ENCODE peak calls at places on chromosome 13, in eight cellular contexts. E is mucosa of descending colon, K is K562, L is H9, N is fibroblast of lung, H is thoracic aorta, C is heart left ventricle, W is aorta. R is an unnamed sample. For H3K4me1, the result is how much of the 10 kb centered on the place peaks cover.

GRCh38 chr13:110014719-110015118 is 228.3 kb upstream of the IRS2 start:
- DNase-seq in L (no peak), K (no peak), H (no peak), E (no peak), W (no peak), N (no peak), C (no peak), R (no peak)

GRCh38 chr13:51364404-51365008 is 25.0 kb downstream of the SERPINE3 start:
- DNase-seq in K (no peak), E (no peak), W (no peak), N (peak), C (no peak), H (no peak), L (no peak), R (no peak)

GRCh38 chr13:104295537-104295936 is 1229.3 kb upstream of the SLC10A2 start:
- DNase-seq in N (no peak), L (no peak), K (no peak), W (no peak), H (no peak), C (no peak), E (no peak), R (no peak)

GRCh38 chr13:27149702-27150101 is 21.9 kb downstream of the USP12 start:
- DNase-seq in E (no peak), L (no peak), N (no peak), H (no peak), K (no peak), C (no peak), W (no peak), R (no peak)

GRCh38 chr13:113393226-113393571 is 29.3 kb upstream of the GRTP1 start:
- DNase-seq in W (no peak), L (no peak), K (no peak), C (no peak), E (no peak), H (no peak), N (no peak), R (no peak)

GRCh38 chr13:109271991-109272454 is 514.4 kb downstream of the IRS2 start:
- DNase-seq in N (peak), K (no peak), E (no peak), W (no peak), H (no peak), C (no peak), L (no peak), R (peak)

GRCh38 chr13:20828540-20829364 is 55.0 kb upstream of the EEF1AKMT1 start:
- DNase-seq in N (peak), L (no peak), C (peak), K (no peak), W (no peak), H (no peak), E (no peak), R (peak)

GRCh38 chr13:103145476-103145875 is 79.3 kb upstream of the SLC10A2 start:
- DNase-seq in E (no peak), W (no peak), K (no peak), C (no peak), L (no peak), N (no peak), H (no peak), R (no peak)

GRCh38 chr13:114230117-114230516 is 4.6 kb upstream of the CDC16 start:
- DNase-seq in C (no peak), K (no peak), W (no peak), H (no peak), N (peak), E (no peak), L (peak), R (no peak)

GRCh38 chr13:39590466-39591036 is 12.4 kb downstream of the LHFPL6 start:
- DNase-seq in H (no peak), K (no peak), L (no peak), W (no peak), C (no peak), E (no peak), N (no peak), R (no peak)

GRCh38 chr13:84655677-84656076 is 773.4 kb upstream of the SLITRK1 start:
- DNase-seq in W (no peak), K (no peak), L (no peak), N (peak), E (no peak), C (no peak), H (no peak), R (no peak)

GRCh38 chr13:101204270-101205011 is 211.9 kb downstream of the NALCN start:
- DNase-seq in K (no peak), L (no peak), E (no peak), W (no peak), C (no peak), N (peak), H (no peak), R (no peak)

GRCh38 chr13:66657165-66657895 is 572.8 kb downstream of the PCDH9 start:
- DNase-seq in E (peak), L (no peak), K (no peak), C (peak), N (peak), W (no peak), H (no peak), R (peak)

GRCh38 chr13:102399791-102400618 is 1.8 kb downstream of the FGF14 start:
- DNase-seq in E (peak), N (no peak), W (peak), K (no peak), C (peak), H (no peak), L (peak), R (no peak)

GRCh38 chr13:110073982-110074381 is 233.0 kb downstream of the COL4A1 start:
- DNase-seq in E (no peak), W (no peak), K (no peak), C (no peak), L (peak), N (no peak), H (no peak), R (no peak)

GRCh38 chr13:78298657-78299056 is 304.7 kb downstream of the POU4F1 start:
- DNase-seq in H (no peak), C (no peak), K (no peak), L (no peak), N (peak), E (no peak), W (no peak), R (no peak)

GRCh38 chr13:67859904-67860303 is 629.8 kb upstream of the PCDH9 start:
- DNase-seq in N (no peak), H (no peak), C (no peak), L (no peak), E (no peak), K (no peak), W (no peak), R (no peak)

GRCh38 chr13:102847272-102848234 is 1.7 kb downstream of the ERCC5 start:
- DNase-seq in E (no peak), K (no peak), L (no peak), W (no peak), N (peak), H (no peak), C (no peak), R (no peak)

GRCh38 chr13:71789952-71790351 is 77.1 kb downstream of the DACH1 start:
- DNase-seq in N (no peak), L (no peak), C (no peak), E (no peak), K (no peak), W (no peak), H (no peak), R (no peak)

GRCh38 chr13:83943530-83944279 is 61.4 kb upstream of the SLITRK1 start:
- DNase-seq in C (no peak), H (no peak), N (no peak), L (no peak), W (no peak), K (no peak), E (no peak), R (no peak)

GRCh38 chr13:74987124-74987690 is 494.8 kb downstream of the TBC1D4 start:
- DNase-seq in E (no peak), K (no peak), W (no peak), L (no peak), C (no peak), N (no peak), H (no peak), R (no peak)

GRCh38 chr13:41916173-41916954 is 44.5 kb downstream of the VWA8 start:
- DNase-seq in K (no peak), H (no peak), C (no peak), E (no peak), N (peak), L (no peak), W (no peak), R (no peak)

GRCh38 chr13:28375250-28375930 is 119.5 kb downstream of the FLT1 start:
- DNase-seq in K (no peak), H (no peak), W (no peak), N (no peak), L (no peak), C (no peak), E (no peak), R (peak)

GRCh38 chr13:34967851-34968562 is 25.9 kb downstream of the NBEA start:
- DNase-seq in H (no peak), K (no peak), L (no peak), N (peak), W (no peak), E (no peak), C (no peak), R (no peak)

GRCh38 chr13:44617648-44618047 is 41.5 kb upstream of the TSC22D1 start:
- DNase-seq in H (no peak), K (no peak), E (no peak), C (no peak), W (no peak), L (no peak), N (no peak), R (no peak)

GRCh38 chr13:52118595-52118994 is 10.3 kb downstream of the NEK5 start:
- DNase-seq in E (no peak), K (no peak), C (no peak), L (no peak), H (no peak), W (no peak), N (no peak), R (no peak)

DNA sequence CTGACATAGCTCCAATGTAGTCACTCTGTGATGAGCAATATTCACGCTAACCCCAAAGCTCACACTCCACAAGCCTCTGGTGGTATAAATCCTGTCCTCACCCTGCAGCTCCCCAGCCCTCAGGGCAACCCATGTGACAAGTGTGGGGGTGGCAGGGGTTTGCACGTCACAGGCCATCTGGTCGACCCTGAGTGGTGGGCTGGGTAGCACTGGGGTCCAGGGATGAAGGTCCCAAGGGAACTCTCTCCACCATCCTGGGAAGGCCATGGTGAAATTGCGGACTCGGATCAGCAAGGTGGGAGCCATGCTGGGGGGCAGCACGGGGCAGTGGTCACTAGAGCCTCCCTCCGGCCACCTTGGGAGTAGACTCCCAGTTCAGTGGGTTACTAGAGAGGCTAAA is 100.0 kb upstream of the SOX1 start:
- DNase-seq in K (no peak), H (no peak), C (no peak), L (no peak), E (no peak), W (no peak), N (no peak), R (no peak)
- H3K4me1 ChIP-seq in K (under half), H (under half), C (under half), L (under half), E (under half), W (under half), N (under half), R (under half)

DNA sequence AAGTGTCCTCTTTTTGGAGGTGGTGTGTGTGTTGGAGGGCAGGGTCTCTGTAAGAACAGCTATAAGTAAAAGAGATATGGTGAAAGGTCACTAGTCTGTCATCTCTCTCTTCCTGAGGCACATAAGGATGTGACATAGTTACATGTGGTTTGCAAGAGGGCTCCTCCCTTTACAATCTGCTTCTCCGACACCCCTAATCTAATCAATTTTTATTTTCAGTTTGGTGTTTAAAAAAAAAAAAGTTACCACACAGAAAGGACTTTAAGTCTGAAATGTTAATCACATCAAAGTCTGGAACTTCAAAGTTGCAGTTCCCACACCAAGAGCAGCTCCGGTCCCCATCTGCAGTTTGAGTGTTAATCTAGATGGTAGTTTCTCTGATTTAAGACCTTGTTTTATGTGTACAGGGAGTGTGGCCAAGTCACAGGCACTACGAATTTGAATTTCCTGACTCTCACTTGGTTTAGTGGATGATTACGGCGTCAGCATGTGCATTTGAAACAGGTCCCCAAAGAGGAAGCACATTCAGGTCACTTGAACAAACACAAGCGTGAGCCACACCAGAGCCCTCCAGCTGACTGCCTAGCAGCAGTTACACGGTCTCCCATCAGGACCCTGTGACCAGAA is 53.1 kb downstream of the FOXO1 start:
- DNase-seq in K (no peak), H (no peak), L (no peak), C (peak), W (peak), E (no peak), N (no peak), R (no peak)
- H3K4me1 ChIP-seq in K (under half), H (under half), L (under half), C (half or more), W (under half), E (under half), N (under half), R (under half)

GRCh38 chr13:98541211-98541610 is 35.7 kb downstream of the STK24 start:
- DNase-seq in C (no peak), K (no peak), N (no peak), H (no peak), L (no peak), E (no peak), W (no peak), R (no peak)

GRCh38 chr13:98542568-98543379 is 34.1 kb downstream of the STK24 start:
- DNase-seq in W (no peak), C (no peak), H (no peak), N (no peak), E (no peak), L (no peak), K (no peak), R (no peak)

GRCh38 chr13:98544105-98544710 is 32.7 kb downstream of the STK24 start:
- DNase-seq in N (no peak), E (no peak), W (no peak), C (no peak), K (no peak), L (no peak), H (no peak), R (no peak)

GRCh38 chr13:98541701-98542203 is 35.2 kb downstream of the STK24 start:
- DNase-seq in N (no peak), E (no peak), K (no peak), L (no peak), W (no peak), C (no peak), H (no peak), R (no peak)

DNA sequence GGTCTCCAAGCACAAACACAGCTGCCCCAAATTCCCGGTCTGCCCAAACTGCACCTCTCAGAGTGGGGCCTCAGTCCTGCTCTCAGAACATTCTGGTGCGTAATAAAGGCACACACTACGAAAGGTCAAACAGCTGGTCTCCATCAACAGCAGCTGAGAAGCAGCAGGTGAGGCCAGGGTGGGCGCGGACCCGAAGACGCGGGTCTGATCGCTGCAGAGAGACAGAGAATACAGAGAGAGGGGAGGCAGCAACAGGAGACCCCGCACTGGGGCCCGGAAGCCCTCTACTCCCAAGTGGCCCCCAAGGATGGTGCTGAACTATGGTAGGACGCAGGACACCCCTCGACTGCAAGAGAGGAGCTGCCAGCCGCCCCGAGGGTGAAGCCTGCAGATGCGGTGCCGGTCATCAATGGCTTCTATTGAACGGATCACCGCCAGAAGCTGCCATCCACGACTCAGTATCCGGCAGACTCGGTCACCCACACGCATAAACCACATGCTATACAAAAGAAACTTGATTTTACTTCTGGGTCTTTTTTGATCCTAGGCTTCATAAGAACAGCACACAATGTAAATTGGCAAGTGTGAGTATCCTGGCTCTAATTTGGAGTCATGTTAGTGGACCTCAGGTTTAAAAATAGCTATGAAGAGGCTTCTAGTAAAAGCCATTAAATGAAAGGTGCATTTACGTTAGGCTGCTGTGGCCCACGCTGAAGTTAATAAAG is 33.4 kb downstream of the STK24 start:
- DNase-seq in H (no peak), E (no peak), K (no peak), L (no peak), W (no peak), C (no peak), N (no peak), R (no peak)
- H3K4me1 ChIP-seq in H (under half), E (under half), K (under half), L (under half), W (under half), C (half or more), N (under half), R (under half)

DNA sequence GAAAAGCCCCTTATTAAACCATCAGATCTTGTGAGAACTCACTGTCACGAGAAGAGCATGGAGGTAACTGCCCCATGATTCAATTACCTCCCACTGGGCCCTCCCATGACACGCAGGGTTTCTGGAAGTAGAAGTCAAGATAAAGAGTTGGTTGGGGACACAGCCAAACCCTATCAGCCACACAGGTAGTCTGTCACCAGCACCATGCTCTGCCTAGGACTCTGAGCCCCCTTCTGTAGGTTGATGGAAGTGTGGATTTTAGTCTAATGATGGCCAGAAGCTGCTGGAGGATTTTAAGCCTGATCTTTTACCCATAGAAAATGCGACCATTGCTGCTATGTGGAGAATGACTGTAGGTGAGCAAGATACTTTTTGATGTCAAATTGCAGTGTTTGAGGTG is 60.8 kb downstream of the ARHGEF7 start:
- DNase-seq in W (no peak), K (no peak), E (no peak), N (no peak), L (no peak), C (no peak), H (no peak), R (no peak)
- H3K4me1 ChIP-seq in W (under half), K (under half), E (under half), N (under half), L (under half), C (under half), H (half or more), R (under half)

R was measured in SJCRH30.